ENCODE peak calls at places on chromosomes 11 and 22, in nine cellular contexts. One of them, this sample, is unnamed.
A peak's percentile ranks its signal among the peaks of the same experiment; 100 is the strongest.

GRCh38 chr22:47213571-47214230 is 451.3 kb downstream of the TBC1D22A start:
- DNase-seq in NCI-H1092: no peak
- DNase-seq in activated CD8-positive, alpha-beta memory T cell treated with anti-CD3 and anti-CD28 coated beads for 4 hours: no peak
- DNase-seq in T-helper 1 cell: peak; percentile 35
- DNase-seq in HTR-8/SVneo: no peak
- DNase-seq in gastrocnemius medialis: no peak
- DNase-seq in endothelial cell: no peak
- DNase-seq in astrocyte of the spinal cord: no peak
- DNase-seq in activated naive CD4-positive, alpha-beta T cell: peak; percentile 12
- DNase-seq in this sample: peak; percentile 56

GRCh38 chr22:26671317-26672059 is 14.1 kb downstream of the MIAT start:
- DNase-seq in activated naive CD4-positive, alpha-beta T cell: peak; percentile 21
- DNase-seq in activated CD8-positive, alpha-beta memory T cell treated with anti-CD3 and anti-CD28 coated beads for 4 hours: peak; percentile 51
- DNase-seq in gastrocnemius medialis: no peak
- DNase-seq in NCI-H1092: no peak
- DNase-seq in endothelial cell: no peak
- DNase-seq in astrocyte of the spinal cord: no peak
- DNase-seq in T-helper 1 cell: peak; percentile 81
- DNase-seq in HTR-8/SVneo: no peak
- DNase-seq in this sample: no peak

GRCh38 chr11:19276859-19277808 is 36.4 kb upstream of the E2F8 start:
- DNase-seq in endothelial cell: no peak
- DNase-seq in T-helper 1 cell: no peak
- DNase-seq in NCI-H1092: no peak
- DNase-seq in activated CD8-positive, alpha-beta memory T cell treated with anti-CD3 and anti-CD28 coated beads for 4 hours: no peak
- DNase-seq in astrocyte of the spinal cord: no peak
- DNase-seq in activated naive CD4-positive, alpha-beta T cell: no peak
- DNase-seq in gastrocnemius medialis: no peak
- DNase-seq in HTR-8/SVneo: no peak
- DNase-seq in this sample: peak; percentile 47

GRCh38 chr22:39388261-39389011 is 11.1 kb upstream of the TAB1 start:
- DNase-seq in T-helper 1 cell: peak; percentile 93
- DNase-seq in gastrocnemius medialis: peak; percentile 45
- DNase-seq in astrocyte of the spinal cord: peak; percentile 82
- DNase-seq in endothelial cell: peak; percentile 89
- DNase-seq in NCI-H1092: peak; percentile 74
- DNase-seq in activated naive CD4-positive, alpha-beta T cell: peak; percentile 27
- DNase-seq in activated CD8-positive, alpha-beta memory T cell treated with anti-CD3 and anti-CD28 coated beads for 4 hours: peak; percentile 44
- DNase-seq in HTR-8/SVneo: peak; percentile 97
- DNase-seq in this sample: peak; percentile 86

GRCh38 chr11:27028653-27029052 is 12.0 kb upstream of the BBOX1 start:
- DNase-seq in astrocyte of the spinal cord: peak; percentile 28
- DNase-seq in gastrocnemius medialis: no peak
- DNase-seq in activated naive CD4-positive, alpha-beta T cell: no peak
- DNase-seq in HTR-8/SVneo: no peak
- DNase-seq in endothelial cell: no peak
- DNase-seq in T-helper 1 cell: no peak
- DNase-seq in activated CD8-positive, alpha-beta memory T cell treated with anti-CD3 and anti-CD28 coated beads for 4 hours: no peak
- DNase-seq in NCI-H1092: no peak
- DNase-seq in this sample: no peak

GRCh38 chr11:40328890-40329617 is 1130.4 kb downstream of the LRRC4C start:
- DNase-seq in HTR-8/SVneo: peak; percentile 86
- DNase-seq in endothelial cell: peak; percentile 20
- DNase-seq in T-helper 1 cell: no peak
- DNase-seq in activated CD8-positive, alpha-beta memory T cell treated with anti-CD3 and anti-CD28 coated beads for 4 hours: no peak
- DNase-seq in astrocyte of the spinal cord: peak; percentile 100
- DNase-seq in gastrocnemius medialis: no peak
- DNase-seq in activated naive CD4-positive, alpha-beta T cell: no peak
- DNase-seq in NCI-H1092: peak; percentile 11
- DNase-seq in this sample: peak; percentile 36

GRCh38 chr11:38323961-38324761 is 1726.1 kb upstream of the RAG2 start:
- DNase-seq in activated naive CD4-positive, alpha-beta T cell: no peak
- DNase-seq in astrocyte of the spinal cord: no peak
- DNase-seq in NCI-H1092: no peak
- DNase-seq in endothelial cell: no peak
- DNase-seq in T-helper 1 cell: no peak
- DNase-seq in HTR-8/SVneo: no peak
- DNase-seq in activated CD8-positive, alpha-beta memory T cell treated with anti-CD3 and anti-CD28 coated beads for 4 hours: no peak
- DNase-seq in gastrocnemius medialis: no peak
- DNase-seq in this sample: no peak

GRCh38 chr11:134252539-134253188 is 488 bp downstream of the THYN1 start:
- DNase-seq in activated naive CD4-positive, alpha-beta T cell: no peak
- DNase-seq in endothelial cell: peak; percentile 15
- DNase-seq in gastrocnemius medialis: peak; percentile 18
- DNase-seq in HTR-8/SVneo: no peak
- DNase-seq in T-helper 1 cell: no peak
- DNase-seq in NCI-H1092: no peak
- DNase-seq in activated CD8-positive, alpha-beta memory T cell treated with anti-CD3 and anti-CD28 coated beads for 4 hours: no peak
- DNase-seq in astrocyte of the spinal cord: no peak
- DNase-seq in this sample: no peak

GRCh38 chr11:3173795-3174194 is 8.7 kb upstream of the OSBPL5 start:
- DNase-seq in HTR-8/SVneo: no peak
- DNase-seq in endothelial cell: no peak
- DNase-seq in activated naive CD4-positive, alpha-beta T cell: no peak
- DNase-seq in astrocyte of the spinal cord: no peak
- DNase-seq in T-helper 1 cell: no peak
- DNase-seq in gastrocnemius medialis: no peak
- DNase-seq in activated CD8-positive, alpha-beta memory T cell treated with anti-CD3 and anti-CD28 coated beads for 4 hours: no peak
- DNase-seq in NCI-H1092: no peak
- DNase-seq in this sample: no peak

GRCh38 chr22:24155597-24156145 is 25.6 kb upstream of the SUSD2 start:
- DNase-seq in T-helper 1 cell: peak; percentile 50
- DNase-seq in activated naive CD4-positive, alpha-beta T cell: peak; percentile 11
- DNase-seq in gastrocnemius medialis: peak; percentile 77
- DNase-seq in NCI-H1092: peak; percentile 33
- DNase-seq in activated CD8-positive, alpha-beta memory T cell treated with anti-CD3 and anti-CD28 coated beads for 4 hours: no peak
- DNase-seq in astrocyte of the spinal cord: peak; percentile 71
- DNase-seq in endothelial cell: peak; percentile 58
- DNase-seq in HTR-8/SVneo: peak; percentile 46
- DNase-seq in this sample: peak; percentile 47

GRCh38 chr22:49826603-49827306 is 918 bp downstream of the BRD1 start:
- DNase-seq in gastrocnemius medialis: peak; percentile 46
- DNase-seq in activated naive CD4-positive, alpha-beta T cell: no peak
- DNase-seq in NCI-H1092: no peak
- DNase-seq in HTR-8/SVneo: no peak
- DNase-seq in astrocyte of the spinal cord: peak; percentile 35
- DNase-seq in endothelial cell: peak; percentile 41
- DNase-seq in activated CD8-positive, alpha-beta memory T cell treated with anti-CD3 and anti-CD28 coated beads for 4 hours: no peak
- DNase-seq in T-helper 1 cell: peak; percentile 61
- DNase-seq in this sample: no peak

This sample was measured in SK-MEL-5.